ENCODE peak calls at places on chromosomes 3 and 15, in eight cellular contexts. Y is HTR-8/SVneo; C is astrocyte of the spinal cord; R is Caki2; P is GM12891; U is cardiac muscle cell; K is stimulated activated CD4-positive, alpha-beta T cell treated with anti-CD3 and anti-CD28 coated beads, TNF-alpha, amount 100 ng/mL, for 48 hours; E is EL. B is an unnamed sample.

GRCh38 chr3:187798531-187799520 is 53.6 kb upstream of the BCL6 start:
- DNase-seq in E (no peak), C (no peak), P (no peak), R (no peak), Y (no peak), U (no peak), K (no peak), B (no peak)

GRCh38 chr15:57236561-57237281 is 139.6 kb upstream of the CGNL1 start:
- DNase-seq in R (no peak), E (no peak), C (no peak), K (no peak), Y (no peak), U (no peak), P (no peak), B (no peak)

GRCh38 chr3:105866656-105867653 is 1.9 kb downstream of the CBLB start:
- DNase-seq in Y (no peak), K (no peak), C (peak; percentile 62), E (peak; percentile 45), P (no peak), R (no peak), U (no peak), B (no peak)

GRCh38 chr3:135869439-135870105 is 96.0 kb upstream of the PPP2R3A start:
- DNase-seq in E (peak; percentile 32), Y (no peak), K (no peak), U (no peak), R (no peak), C (no peak), P (no peak), B (peak; percentile 20)

GRCh38 chr3:19947549-19948071 is 713 bp downstream of the RAB5A start:
- DNase-seq in C (peak; percentile 48), E (peak; percentile 67), K (peak; percentile 29), U (peak; percentile 56), Y (peak; percentile 35), P (peak; percentile 7), R (peak; percentile 59), B (peak; percentile 33)

GRCh38 chr3:166663194-166663593 is 716.9 kb downstream of the ZBBX start:
- DNase-seq in R (peak; percentile 96), E (no peak), Y (no peak), C (no peak), P (no peak), U (no peak), K (no peak), B (peak; percentile 7)

GRCh38 chr3:8443829-8444791 is 57.5 kb upstream of the LMCD1 start:
- DNase-seq in E (peak; percentile 98), K (no peak), R (peak; percentile 96), C (peak; percentile 100), U (peak; percentile 67), P (no peak), Y (peak; percentile 71), B (peak; percentile 98)

GRCh38 chr3:102460579-102460978 is 25.8 kb downstream of the ZPLD1 start:
- DNase-seq in E (no peak), U (no peak), K (no peak), R (peak; percentile 9), Y (no peak), P (no peak), C (peak; percentile 4), B (peak; percentile 2)

GRCh38 chr3:71110531-71111222 is 472.9 kb downstream of the FOXP1 start:
- DNase-seq in K (no peak), P (no peak), C (no peak), U (no peak), R (no peak), E (no peak), Y (no peak), B (no peak)

GRCh38 chr3:70392227-70392626 is 79.8 kb upstream of the MDFIC2 start:
- DNase-seq in C (no peak), E (no peak), P (no peak), U (peak; percentile 7), K (no peak), R (no peak), Y (no peak), B (no peak)

GRCh38 chr3:61358364-61358763 is 107.1 kb upstream of the FHIT start:
- DNase-seq in E (no peak), U (peak; percentile 76), Y (no peak), C (no peak), K (no peak), P (peak; percentile 17), R (no peak), B (no peak)

GRCh38 chr15:78102211-78102610 is 9.8 kb downstream of the SH2D7 start:
- DNase-seq in P (no peak), U (no peak), E (no peak), Y (no peak), K (no peak), R (no peak), C (no peak), B (no peak)

GRCh38 chr3:112059497-112059896 is 25.0 kb downstream of the TMPRSS7 start:
- DNase-seq in C (no peak), Y (no peak), R (no peak), U (no peak), E (no peak), P (no peak), K (no peak), B (no peak)